ENCODE peak calls at places on chromosomes 2 and 18, in six cellular contexts. One of them, this sample, is unnamed.
A peak's percentile ranks its signal among the peaks of the same experiment; 100 is the strongest.

GRCh38 chr2:216677439-216678097 is 17.8 kb downstream of the IGFBP5 start:
- DNase-seq in astrocyte of the spinal cord: no peak
- DNase-seq in activated CD4-positive, alpha-beta T cell treated with anti-CD3 and anti-CD28 coated beads, Interleukin-2, amount 50 U/mL, for 1 hour: no peak
- DNase-seq in KG1: no peak
- DNase-seq in NCI-H446 treated with DMSO at 0.1 percent for 48 hours: no peak
- DNase-seq in NCI-H2081 treated with DMSO at 0.1 percent for 48 hours: no peak
- DNase-seq in this sample: no peak

GRCh38 chr2:170369894-170370293 is 191.9 kb downstream of the MYO3B start:
- DNase-seq in astrocyte of the spinal cord: peak; percentile 48
- DNase-seq in activated CD4-positive, alpha-beta T cell treated with anti-CD3 and anti-CD28 coated beads, Interleukin-2, amount 50 U/mL, for 1 hour: no peak
- DNase-seq in KG1: peak; percentile 32
- DNase-seq in NCI-H446 treated with DMSO at 0.1 percent for 48 hours: no peak
- DNase-seq in NCI-H2081 treated with DMSO at 0.1 percent for 48 hours: peak; percentile 17
- DNase-seq in this sample: no peak

GRCh38 chr2:239392072-239392357 is 8.8 kb downstream of the HDAC4 start:
- DNase-seq in astrocyte of the spinal cord: no peak
- DNase-seq in activated CD4-positive, alpha-beta T cell treated with anti-CD3 and anti-CD28 coated beads, Interleukin-2, amount 50 U/mL, for 1 hour: no peak
- DNase-seq in KG1: no peak
- DNase-seq in NCI-H446 treated with DMSO at 0.1 percent for 48 hours: no peak
- DNase-seq in NCI-H2081 treated with DMSO at 0.1 percent for 48 hours: no peak
- DNase-seq in this sample: no peak

GRCh38 chr18:72867721-72868665 is at the start of gene NETO1:
- DNase-seq in astrocyte of the spinal cord: peak; percentile 49
- DNase-seq in activated CD4-positive, alpha-beta T cell treated with anti-CD3 and anti-CD28 coated beads, Interleukin-2, amount 50 U/mL, for 1 hour: no peak
- DNase-seq in KG1: no peak
- DNase-seq in NCI-H446 treated with DMSO at 0.1 percent for 48 hours: peak; percentile 11
- DNase-seq in NCI-H2081 treated with DMSO at 0.1 percent for 48 hours: no peak
- DNase-seq in this sample: no peak

GRCh38 chr18:48152549-48152948 is 222.1 kb upstream of the SMAD2 start:
- DNase-seq in astrocyte of the spinal cord: no peak
- DNase-seq in activated CD4-positive, alpha-beta T cell treated with anti-CD3 and anti-CD28 coated beads, Interleukin-2, amount 50 U/mL, for 1 hour: no peak
- DNase-seq in KG1: no peak
- DNase-seq in NCI-H446 treated with DMSO at 0.1 percent for 48 hours: no peak
- DNase-seq in NCI-H2081 treated with DMSO at 0.1 percent for 48 hours: no peak
- DNase-seq in this sample: no peak

GRCh38 chr18:63700501-63700900 is 2.3 kb upstream of the SERPINB11 start:
- DNase-seq in astrocyte of the spinal cord: no peak
- DNase-seq in activated CD4-positive, alpha-beta T cell treated with anti-CD3 and anti-CD28 coated beads, Interleukin-2, amount 50 U/mL, for 1 hour: no peak
- DNase-seq in KG1: no peak
- DNase-seq in NCI-H446 treated with DMSO at 0.1 percent for 48 hours: no peak
- DNase-seq in NCI-H2081 treated with DMSO at 0.1 percent for 48 hours: no peak
- DNase-seq in this sample: no peak

GRCh38 chr18:52504589-52504988 is 164.6 kb downstream of the DCC start:
- DNase-seq in astrocyte of the spinal cord: no peak
- DNase-seq in activated CD4-positive, alpha-beta T cell treated with anti-CD3 and anti-CD28 coated beads, Interleukin-2, amount 50 U/mL, for 1 hour: no peak
- DNase-seq in KG1: no peak
- DNase-seq in NCI-H446 treated with DMSO at 0.1 percent for 48 hours: no peak
- DNase-seq in NCI-H2081 treated with DMSO at 0.1 percent for 48 hours: no peak
- DNase-seq in this sample: no peak

GRCh38 chr18:31030574-31031278 is 11.8 kb downstream of the DSC3 start:
- DNase-seq in astrocyte of the spinal cord: no peak
- DNase-seq in activated CD4-positive, alpha-beta T cell treated with anti-CD3 and anti-CD28 coated beads, Interleukin-2, amount 50 U/mL, for 1 hour: no peak
- DNase-seq in KG1: no peak
- DNase-seq in NCI-H446 treated with DMSO at 0.1 percent for 48 hours: no peak
- DNase-seq in NCI-H2081 treated with DMSO at 0.1 percent for 48 hours: no peak
- DNase-seq in this sample: no peak

GRCh38 chr2:32553829-32554432 is 73.9 kb upstream of the TTC27 start:
- DNase-seq in astrocyte of the spinal cord: peak; percentile 67
- DNase-seq in activated CD4-positive, alpha-beta T cell treated with anti-CD3 and anti-CD28 coated beads, Interleukin-2, amount 50 U/mL, for 1 hour: no peak
- DNase-seq in KG1: peak; percentile 13
- DNase-seq in NCI-H446 treated with DMSO at 0.1 percent for 48 hours: peak; percentile 22
- DNase-seq in NCI-H2081 treated with DMSO at 0.1 percent for 48 hours: no peak
- DNase-seq in this sample: no peak

GRCh38 chr2:104872034-104872865 is 18.3 kb downstream of the POU3F3 start:
- DNase-seq in astrocyte of the spinal cord: peak; percentile 41
- DNase-seq in activated CD4-positive, alpha-beta T cell treated with anti-CD3 and anti-CD28 coated beads, Interleukin-2, amount 50 U/mL, for 1 hour: no peak
- DNase-seq in KG1: no peak
- DNase-seq in NCI-H446 treated with DMSO at 0.1 percent for 48 hours: no peak
- DNase-seq in NCI-H2081 treated with DMSO at 0.1 percent for 48 hours: no peak
- DNase-seq in this sample: no peak

GRCh38 chr2:20148841-20149702 is 75.9 kb downstream of the SDC1 start:
- DNase-seq in astrocyte of the spinal cord: peak; percentile 92
- DNase-seq in activated CD4-positive, alpha-beta T cell treated with anti-CD3 and anti-CD28 coated beads, Interleukin-2, amount 50 U/mL, for 1 hour: no peak
- DNase-seq in KG1: no peak
- DNase-seq in NCI-H446 treated with DMSO at 0.1 percent for 48 hours: no peak
- DNase-seq in NCI-H2081 treated with DMSO at 0.1 percent for 48 hours: no peak
- DNase-seq in this sample: no peak

GRCh38 chr2:6139916-6140315 is 447.7 kb downstream of the SOX11 start:
- DNase-seq in astrocyte of the spinal cord: no peak
- DNase-seq in activated CD4-positive, alpha-beta T cell treated with anti-CD3 and anti-CD28 coated beads, Interleukin-2, amount 50 U/mL, for 1 hour: no peak
- DNase-seq in KG1: no peak
- DNase-seq in NCI-H446 treated with DMSO at 0.1 percent for 48 hours: no peak
- DNase-seq in NCI-H2081 treated with DMSO at 0.1 percent for 48 hours: no peak
- DNase-seq in this sample: no peak

GRCh38 chr2:103132536-103133217 is 370.8 kb downstream of the TMEM182 start:
- DNase-seq in astrocyte of the spinal cord: no peak
- DNase-seq in activated CD4-positive, alpha-beta T cell treated with anti-CD3 and anti-CD28 coated beads, Interleukin-2, amount 50 U/mL, for 1 hour: no peak
- DNase-seq in KG1: no peak
- DNase-seq in NCI-H446 treated with DMSO at 0.1 percent for 48 hours: no peak
- DNase-seq in NCI-H2081 treated with DMSO at 0.1 percent for 48 hours: no peak
- DNase-seq in this sample: no peak

GRCh38 chr2:231541605-231542509 is 11.6 kb upstream of the NMUR1 start:
- DNase-seq in astrocyte of the spinal cord: no peak
- DNase-seq in activated CD4-positive, alpha-beta T cell treated with anti-CD3 and anti-CD28 coated beads, Interleukin-2, amount 50 U/mL, for 1 hour: no peak
- DNase-seq in KG1: no peak
- DNase-seq in NCI-H446 treated with DMSO at 0.1 percent for 48 hours: no peak
- DNase-seq in NCI-H2081 treated with DMSO at 0.1 percent for 48 hours: no peak
- DNase-seq in this sample: no peak

GRCh38 chr2:202249521-202249850 is 11.1 kb upstream of the SUMO1 start:
- DNase-seq in astrocyte of the spinal cord: no peak
- DNase-seq in activated CD4-positive, alpha-beta T cell treated with anti-CD3 and anti-CD28 coated beads, Interleukin-2, amount 50 U/mL, for 1 hour: no peak
- DNase-seq in KG1: no peak
- DNase-seq in NCI-H446 treated with DMSO at 0.1 percent for 48 hours: no peak
- DNase-seq in NCI-H2081 treated with DMSO at 0.1 percent for 48 hours: no peak
- DNase-seq in this sample: no peak

This sample was measured in heart left ventricle.